ENCODE peak calls at places on chromosomes 1 and 21, in six cellular contexts. X is fibroblast of lung, T is SK-N-SH, W is OCI-LY7, C is WTC11, M is esophagus muscularis mucosa. A is an unnamed sample.

GRCh38 chr1:224065455-224065854 is 48.5 kb upstream of the FBXO28 start:
- DNase-seq in X (peak), T (no peak), W (peak), C (no peak), M (no peak), A (peak)

GRCh38 chr1:57857809-57858208 is 433.9 kb upstream of the DAB1 start:
- DNase-seq in X (peak), T (no peak), W (no peak), C (no peak), M (no peak), A (no peak)

GRCh38 chr1:53057134-53057533 is 4.9 kb upstream of the PODN start:
- DNase-seq in X (peak), T (no peak), W (no peak), C (no peak), M (no peak), A (no peak)

GRCh38 chr1:143699731-143700130 is 272.1 kb downstream of the FAM72C start:
- DNase-seq in X (no peak), T (no peak), W (no peak), C (no peak), M (no peak), A (no peak)

GRCh38 chr1:154752273-154753030 is 117.6 kb downstream of the KCNN3 start:
- DNase-seq in X (no peak), T (no peak), W (peak), C (no peak), M (no peak), A (no peak)

GRCh38 chr1:24501371-24502167 is 1.1 kb upstream of the RCAN3 start:
- DNase-seq in X (no peak), T (no peak), W (peak), C (no peak), M (no peak), A (peak)

GRCh38 chr1:13730751-13731482 is 30.9 kb downstream of the PRDM2 start:
- DNase-seq in X (peak), T (no peak), W (peak), C (no peak), M (no peak), A (peak)

GRCh38 chr1:109898842-109899241 is 11.8 kb upstream of the CSF1 start:
- DNase-seq in X (no peak), T (no peak), W (no peak), C (no peak), M (no peak), A (no peak)

GRCh38 chr1:40315795-40316594 is 1.1 kb downstream of the COL9A2 start:
- DNase-seq in X (no peak), T (peak), W (peak), C (peak), M (no peak), A (peak)

GRCh38 chr21:41419921-41420862 is 5.8 kb upstream of the MX1 start:
- DNase-seq in X (peak), T (peak), W (peak), C (peak), M (peak), A (peak)

GRCh38 chr1:180842890-180843289 is 69.8 kb upstream of the KIAA1614 start:
- DNase-seq in X (peak), T (no peak), W (no peak), C (no peak), M (no peak), A (no peak)

GRCh38 chr1:155981266-155982088 is 3.1 kb upstream of the ARHGEF2 start:
- DNase-seq in X (peak), T (no peak), W (peak), C (no peak), M (no peak), A (peak)

GRCh38 chr1:48234086-48234485 is 11.6 kb downstream of the SLC5A9 start:
- DNase-seq in X (no peak), T (no peak), W (no peak), C (no peak), M (no peak), A (no peak)

GRCh38 chr1:244341455-244342450 is 110.0 kb downstream of the ADSS2 start:
- DNase-seq in X (peak), T (no peak), W (no peak), C (peak), M (no peak), A (no peak)

GRCh38 chr1:234781241-234782056 is 171.5 kb upstream of the IRF2BP2 start:
- DNase-seq in X (no peak), T (no peak), W (no peak), C (no peak), M (no peak), A (no peak)

GRCh38 chr1:173527151-173527826 is 50.2 kb downstream of the PRDX6 start:
- DNase-seq in X (no peak), T (peak), W (no peak), C (no peak), M (no peak), A (no peak)

GRCh38 chr1:225766967-225767413 is 10.6 kb upstream of the SRP9 start:
- DNase-seq in X (peak), T (peak), W (peak), C (no peak), M (no peak), A (no peak)

GRCh38 chr1:181317261-181317924 is 165.9 kb upstream of the CACNA1E start:
- DNase-seq in X (no peak), T (no peak), W (no peak), C (no peak), M (peak), A (no peak)

GRCh38 chr1:91791691-91792392 is 94.1 kb downstream of the TGFBR3 start:
- DNase-seq in X (no peak), T (no peak), W (no peak), C (no peak), M (no peak), A (peak)

GRCh38 chr1:99600782-99601181 is 45.1 kb upstream of the PALMD start:
- DNase-seq in X (peak), T (no peak), W (no peak), C (no peak), M (no peak), A (no peak)

GRCh38 chr1:178172939-178173338 is 79.0 kb downstream of the RASAL2 start:
- DNase-seq in X (peak), T (no peak), W (no peak), C (no peak), M (no peak), A (no peak)

GRCh38 chr1:155962599-155963211 is 15.6 kb downstream of the ARHGEF2 start:
- DNase-seq in X (peak), T (no peak), W (no peak), C (no peak), M (no peak), A (no peak)

GRCh38 chr21:41011968-41012367 is 156.0 kb upstream of the BACE2 start:
- DNase-seq in X (no peak), T (no peak), W (no peak), C (no peak), M (no peak), A (no peak)

GRCh38 chr1:10431065-10431730 is 965 bp downstream of the CENPS start:
- DNase-seq in X (peak), T (no peak), W (peak), C (no peak), M (no peak), A (peak)

GRCh38 chr1:233909195-233909594 is 4.7 kb downstream of the SLC35F3 start:
- DNase-seq in X (peak), T (no peak), W (no peak), C (no peak), M (no peak), A (no peak)

GRCh38 chr1:27306892-27307850 is 14.8 kb upstream of the TMEM222 start:
- DNase-seq in X (no peak), T (no peak), W (no peak), C (peak), M (no peak), A (no peak)

GRCh38 chr1:6860401-6860800 is 75.1 kb downstream of the CAMTA1 start:
- DNase-seq in X (peak), T (no peak), W (no peak), C (no peak), M (no peak), A (no peak)

GRCh38 chr1:172270605-172271004 is 149.9 kb upstream of the C1orf105 start:
- DNase-seq in X (peak), T (no peak), W (no peak), C (no peak), M (no peak), A (peak)

GRCh38 chr1:68372487-68372886 is 77.3 kb downstream of the RPE65 start:
- DNase-seq in X (no peak), T (no peak), W (no peak), C (no peak), M (no peak), A (no peak)

GRCh38 chr1:155858805-155859233 is 548 bp upstream of the SYT11 start:
- DNase-seq in X (no peak), T (no peak), W (no peak), C (no peak), M (no peak), A (peak)

GRCh38 chr1:8712413-8713229 is 104.8 kb downstream of the RERE start:
- DNase-seq in X (peak), T (no peak), W (peak), C (no peak), M (no peak), A (peak)

GRCh38 chr1:55064071-55064581 is 24.8 kb downstream of the PCSK9 start:
- DNase-seq in X (peak), T (peak), W (peak), C (no peak), M (no peak), A (peak)

GRCh38 chr1:51750218-51750617 is 128.3 kb downstream of the NRDC start:
- DNase-seq in X (peak), T (no peak), W (no peak), C (no peak), M (no peak), A (no peak)

GRCh38 chr1:51750729-51751128 is 127.8 kb downstream of the NRDC start:
- DNase-seq in X (peak), T (no peak), W (no peak), C (no peak), M (no peak), A (no peak)

GRCh38 chr1:51754666-51755065 is 123.9 kb downstream of the NRDC start:
- DNase-seq in X (no peak), T (no peak), W (no peak), C (no peak), M (no peak), A (no peak)

GRCh38 chr1:51753969-51754368 is 124.6 kb downstream of the NRDC start:
- DNase-seq in X (no peak), T (no peak), W (no peak), C (no peak), M (no peak), A (no peak)

DNA sequence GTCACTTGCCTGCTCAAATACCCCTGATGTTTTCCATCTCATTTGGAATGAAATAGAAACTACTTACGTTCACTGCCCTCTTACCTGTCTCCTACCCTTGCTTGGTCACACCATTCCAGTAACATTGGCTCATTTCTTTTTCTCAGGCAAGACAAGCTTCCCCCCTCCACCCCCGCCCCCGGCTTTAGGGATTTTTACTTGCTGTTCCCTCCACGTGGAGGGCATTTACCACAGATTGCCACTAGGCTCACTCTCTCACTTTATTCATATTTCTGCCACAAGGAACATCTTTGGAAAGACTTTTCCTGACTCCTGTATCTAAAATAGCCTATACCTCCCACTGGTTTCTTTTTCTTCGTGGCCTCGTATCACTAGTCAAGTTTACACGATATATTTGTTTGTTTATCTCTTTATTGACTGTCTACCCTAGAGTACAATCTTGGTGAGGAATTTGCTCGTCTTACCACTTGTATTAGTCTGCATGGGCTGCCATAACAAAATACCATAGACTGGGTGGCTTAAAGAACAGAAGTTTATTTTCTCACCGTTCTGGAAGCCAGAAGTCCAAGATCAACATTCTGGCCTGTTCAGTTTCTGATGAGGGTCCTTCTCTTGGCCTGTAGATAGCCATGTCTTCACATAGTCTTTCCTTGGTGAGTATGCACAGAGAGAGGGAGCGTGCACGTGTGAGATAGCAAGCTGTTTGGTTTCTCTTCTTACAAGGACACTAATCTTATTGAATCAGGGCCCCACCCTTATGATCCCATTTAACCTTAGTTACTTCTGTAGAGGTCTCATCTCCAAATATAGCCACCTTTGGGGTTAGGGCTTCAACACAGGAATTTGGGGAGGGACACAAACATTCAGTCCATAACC is 126.2 kb downstream of the NRDC start:
- DNase-seq in X (no peak), T (no peak), W (no peak), C (no peak), M (no peak), A (no peak)
- TF ChIP-seq CTCF in X (no peak), T (no peak), W (no peak), C (no peak), M (no peak), A (no peak)

GRCh38 chr21:24729568-24729967 is 877.7 kb downstream of the MRPL39 start:
- DNase-seq in X (peak), T (no peak), W (no peak), C (no peak), M (no peak), A (no peak)

DNA sequence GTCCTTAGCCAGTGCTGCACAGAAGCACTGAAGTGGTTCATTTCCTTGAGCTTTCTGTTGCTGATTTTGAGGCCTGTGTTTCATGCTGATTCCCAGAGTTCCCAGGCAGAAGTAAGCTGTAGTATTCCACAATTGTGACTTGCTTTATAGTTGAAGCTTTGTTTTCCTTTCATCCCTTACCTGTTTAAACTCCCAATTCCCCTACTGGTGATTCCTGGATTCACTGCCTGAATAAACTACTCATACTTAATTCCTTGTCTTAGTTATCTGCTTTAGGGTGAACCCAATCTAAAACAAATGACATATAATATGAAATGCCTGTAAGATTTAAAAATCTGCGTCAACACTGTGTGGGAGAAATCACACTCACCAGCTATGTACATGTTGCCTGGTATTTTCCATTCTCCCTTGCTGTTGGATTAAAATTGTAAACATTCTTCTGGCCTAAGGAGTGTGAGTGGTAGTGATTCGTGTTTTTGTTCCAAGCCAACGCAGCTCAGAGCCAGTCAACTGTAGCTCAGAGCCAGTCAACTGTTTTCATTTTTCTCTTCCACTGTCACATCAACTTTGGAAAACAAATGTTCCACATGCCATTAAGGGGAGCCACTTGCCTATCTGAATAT is 879.4 kb downstream of the MRPL39 start:
- DNase-seq in X (peak), T (no peak), W (no peak), C (no peak), M (no peak), A (no peak)
- TF ChIP-seq CTCF in X (no peak), T (peak), W (no peak), C (no peak), M (no peak), A (no peak)

GRCh38 chr21:34885636-34886553 is 163.2 kb downstream of the RUNX1 start:
- DNase-seq in X (no peak), T (no peak), W (no peak), C (peak), M (peak), A (no peak)
- TF ChIP-seq CTCF in X (no peak), T (no peak), W (no peak), C (no peak), M (no peak), A (no peak)

GRCh38 chr21:31205412-31205811 is 138.6 kb downstream of the TIAM1 start:
- DNase-seq in X (no peak), T (no peak), W (no peak), C (no peak), M (no peak), A (no peak)

GRCh38 chr21:31204801-31205200 is 139.3 kb downstream of the TIAM1 start:
- DNase-seq in X (no peak), T (peak), W (no peak), C (no peak), M (no peak), A (no peak)

GRCh38 chr21:31201548-31201947 is 142.5 kb downstream of the TIAM1 start:
- DNase-seq in X (peak), T (no peak), W (no peak), C (no peak), M (no peak), A (peak)

GRCh38 chr21:31201144-31201543 is 142.9 kb downstream of the TIAM1 start:
- DNase-seq in X (no peak), T (no peak), W (no peak), C (no peak), M (no peak), A (no peak)

GRCh38 chr21:31203371-31204054 is 140.5 kb downstream of the TIAM1 start:
- DNase-seq in X (peak), T (no peak), W (no peak), C (no peak), M (no peak), A (no peak)
- TF ChIP-seq CTCF in X (no peak), T (no peak), W (no peak), C (no peak), M (no peak), A (no peak)

GRCh38 chr1:209899948-209900347 is 38.1 kb upstream of the SYT14 start:
- DNase-seq in X (peak), T (peak), W (peak), C (peak), M (no peak), A (peak)
- TF ChIP-seq CTCF in X (no peak), T (peak), W (peak), C (peak), M (no peak), A (peak)